ENCODE peak calls at places on chromosomes 5 and 9, in five cellular contexts. S, M, W, X and J are unnamed samples.

GRCh38 chr9:127905788-127906191 is 6.4 kb upstream of the ST6GALNAC6 start:
- DNase-seq in S (no peak), M (no peak), W (no peak), X (no peak), J (no peak)

GRCh38 chr9:21135736-21136135 is 5.9 kb downstream of the IFNW1 start:
- DNase-seq in S (no peak), M (no peak), W (no peak), X (no peak), J (no peak)

GRCh38 chr5:147348046-147348445 is 113.2 kb downstream of the STK32A start:
- DNase-seq in S (no peak), M (peak), W (no peak), X (no peak), J (no peak)

GRCh38 chr9:86859966-86860365 is 87.3 kb downstream of the GAS1 start:
- DNase-seq in S (no peak), M (no peak), W (no peak), X (no peak), J (no peak)

GRCh38 chr5:180785794-180786221 is 16.8 kb downstream of the MGAT1 start:
- DNase-seq in S (no peak), M (peak), W (no peak), X (no peak), J (no peak)

GRCh38 chr9:2725126-2725525 is 7.8 kb downstream of the KCNV2 start:
- DNase-seq in S (no peak), M (no peak), W (no peak), X (no peak), J (no peak)

GRCh38 chr5:79255786-79256557 is 20.0 kb downstream of the JMY start:
- DNase-seq in S (peak), M (peak), W (peak), X (peak), J (no peak)

GRCh38 chr5:51347704-51348103 is 35.5 kb upstream of the ISL1 start:
- DNase-seq in S (peak), M (no peak), W (no peak), X (peak), J (no peak)

GRCh38 chr5:178279723-178280438 is 47.3 kb upstream of the PHYKPL start:
- DNase-seq in S (peak), M (peak), W (peak), X (peak), J (no peak)

GRCh38 chr9:94166237-94167054 is 82.2 kb downstream of the PTPDC1 start:
- DNase-seq in S (peak), M (peak), W (peak), X (peak), J (peak)

GRCh38 chr5:101430551-101430950 is 527.5 kb upstream of the ST8SIA4 start:
- DNase-seq in S (no peak), M (no peak), W (no peak), X (no peak), J (no peak)

GRCh38 chr5:108386345-108387061 is 4.6 kb upstream of the FBXL17 start:
- DNase-seq in S (no peak), M (peak), W (no peak), X (peak), J (no peak)

GRCh38 chr5:660491-661030 is 32.6 kb downstream of the TPPP start:
- DNase-seq in S (no peak), M (no peak), W (no peak), X (no peak), J (no peak)

GRCh38 chr9:36625006-36625600 is 52.4 kb downstream of the MELK start:
- DNase-seq in S (peak), M (peak), W (no peak), X (no peak), J (no peak)

GRCh38 chr5:11992518-11992917 is 88.3 kb upstream of the CTNND2 start:
- DNase-seq in S (no peak), M (no peak), W (no peak), X (no peak), J (no peak)

GRCh38 chr5:172443441-172444109 is 10.8 kb downstream of the SH3PXD2B start:
- DNase-seq in S (peak), M (peak), W (peak), X (no peak), J (no peak)

GRCh38 chr5:172074896-172075295 is 68.5 kb upstream of the FBXW11 start:
- DNase-seq in S (no peak), M (no peak), W (no peak), X (no peak), J (no peak)

GRCh38 chr9:78685471-78685870 is 388.5 kb downstream of the PSAT1 start:
- DNase-seq in S (no peak), M (no peak), W (no peak), X (no peak), J (no peak)

GRCh38 chr9:133876836-133877235 is 115.3 kb downstream of the VAV2 start:
- DNase-seq in S (no peak), M (no peak), W (no peak), X (no peak), J (no peak)
- H3K27ac ChIP-seq in S (peak), M (no peak), W (no peak), X (no peak), J (no peak)

DNA sequence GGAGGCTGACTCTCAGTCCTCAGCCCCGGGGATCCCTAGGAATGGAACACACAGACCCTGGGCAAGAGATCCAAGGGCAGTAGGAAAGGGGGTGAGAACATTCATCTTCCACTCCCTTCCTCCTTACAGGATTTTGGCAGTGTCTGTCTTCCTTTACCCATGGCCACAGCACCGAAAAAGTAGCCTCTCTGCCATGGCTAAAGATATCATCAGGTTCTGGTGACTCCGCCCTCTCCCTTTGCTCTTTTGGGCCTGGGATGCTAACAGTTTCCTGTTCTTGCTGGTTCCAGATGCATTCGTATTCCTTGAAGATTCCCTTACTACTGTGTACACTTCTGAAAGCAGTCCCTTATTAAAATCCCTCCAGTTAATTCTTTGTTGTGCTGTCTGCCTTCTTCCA is 59.1 kb upstream of the RAI14 start:
- DNase-seq in S (no peak), M (no peak), W (no peak), X (no peak), J (no peak)
- TF ChIP-seq BHLHE40 in S (no peak), M (no peak), W (no peak), X (no peak), J (no peak)

DNA sequence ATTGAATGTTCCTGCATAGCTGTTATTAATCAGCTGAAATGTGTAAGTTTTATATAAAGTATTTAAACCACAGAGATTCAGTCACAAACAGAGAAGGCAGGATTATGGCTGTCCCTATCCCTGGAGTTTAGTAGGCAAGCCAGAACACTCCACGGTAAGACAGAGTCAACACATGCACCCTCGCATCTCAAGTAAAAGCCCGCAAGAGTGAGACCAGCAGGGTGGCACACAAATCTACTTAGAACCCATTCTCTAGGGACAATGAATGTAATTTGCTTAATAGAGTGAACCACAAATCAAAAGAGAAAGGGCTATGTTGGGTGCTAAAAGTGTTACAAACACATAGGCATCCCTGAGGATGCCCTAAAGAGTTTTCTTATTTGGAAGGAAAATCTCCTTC is 35.1 kb downstream of the LPAR1 start:
- DNase-seq in S (no peak), M (no peak), W (no peak), X (no peak), J (no peak)
- H3K27ac ChIP-seq in S (no peak), M (no peak), W (no peak), X (no peak), J (no peak)

GRCh38 chr5:112005533-112005926 is 248.5 kb upstream of the NREP start:
- DNase-seq in S (no peak), M (peak), W (no peak), X (no peak), J (no peak)
- TF ChIP-seq BHLHE40 in S (no peak), M (no peak), W (no peak), X (no peak), J (no peak)

DNA sequence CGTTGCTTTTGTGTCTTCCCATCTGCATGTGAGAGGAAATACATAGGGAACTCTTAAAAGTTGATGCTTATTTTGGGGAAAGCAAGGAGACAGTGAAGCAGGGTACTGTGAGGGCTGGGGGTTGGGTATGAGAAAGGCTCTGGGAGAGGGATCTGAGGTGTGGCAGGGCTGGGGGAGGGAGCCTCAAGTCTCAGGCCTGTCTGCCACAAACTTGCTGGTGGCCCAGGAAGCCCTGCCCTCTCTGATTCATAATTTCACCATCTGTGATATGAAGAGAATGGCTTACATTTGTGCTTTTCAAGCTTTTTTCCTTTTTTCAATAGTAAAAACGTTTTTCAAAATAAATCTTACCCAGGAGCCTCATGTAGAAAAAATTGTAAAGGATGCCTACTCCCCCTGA is 89.5 kb upstream of the SAP30L start:
- DNase-seq in S (peak), M (peak), W (no peak), X (no peak), J (no peak)
- H3K27ac ChIP-seq in S (peak), M (peak), W (no peak), X (no peak), J (no peak)